ENCODE peak calls at places on chromosomes 4 and X, in six cellular contexts. O is tibial artery, M is adrenal gland, L is fibroblast of lung, T is dorsolateral prefrontal cortex, B is hepatocyte. X is an unnamed sample.

GRCh38 chr4:73520821-73521220 is 39.3 kb downstream of the AFM start:
- DNase-seq in M (no peak), B (peak; percentile 12), T (no peak), L (peak; percentile 63), O (no peak), X (no peak)

GRCh38 chr4:55158957-55159356 is 33.6 kb upstream of the KDR start:
- DNase-seq in B (no peak), O (no peak), L (no peak), M (no peak), T (no peak), X (no peak)

GRCh38 chr4:141155586-141155985 is 22.3 kb upstream of the RNF150 start:
- DNase-seq in M (no peak), T (no peak), L (peak; percentile 90), O (no peak), B (no peak), X (no peak)

GRCh38 chr4:168690199-168690598 is 193.3 kb downstream of the PALLD start:
- DNase-seq in M (no peak), O (no peak), T (no peak), L (no peak), B (peak; percentile 37), X (no peak)

GRCh38 chr4:158710814-158711213 is 12.4 kb downstream of the PPID start:
- DNase-seq in T (no peak), O (no peak), L (peak; percentile 14), M (no peak), B (no peak), X (no peak)

GRCh38 chr4:10030946-10031662 is 9.8 kb upstream of the SLC2A9 start:
- DNase-seq in L (no peak), B (no peak), T (no peak), M (no peak), O (no peak), X (no peak)

GRCh38 chrX:53561912-53562311 is 124.6 kb downstream of the HUWE1 start:
- DNase-seq in O (no peak), T (no peak), B (no peak), L (no peak), M (no peak), X (no peak)

GRCh38 chrX:45801554-45801953 is 600.9 kb upstream of the DIPK2B start:
- DNase-seq in B (peak; percentile 35), M (no peak), O (no peak), T (no peak), L (peak; percentile 40), X (no peak)

GRCh38 chr4:51895816-51896408 is 53.0 kb downstream of the DCUN1D4 start:
- DNase-seq in O (peak; percentile 66), T (no peak), M (peak; percentile 56), L (peak; percentile 61), B (peak; percentile 82), X (no peak)

GRCh38 chr4:145452447-145453162 is 29.0 kb upstream of the SMAD1 start:
- DNase-seq in L (peak; percentile 1), M (no peak), B (no peak), T (no peak), O (no peak), X (no peak)

GRCh38 chr4:23889814-23890269 is at the start of gene PPARGC1A:
- DNase-seq in O (peak; percentile 66), M (peak; percentile 56), L (peak; percentile 61), B (peak; percentile 90), T (no peak), X (no peak)

GRCh38 chr4:54898941-54899340 is 226.5 kb downstream of the KDR start:
- DNase-seq in M (no peak), L (peak; percentile 52), T (no peak), B (no peak), O (no peak), X (no peak)

GRCh38 chr4:25861951-25862410 is 807 bp downstream of the SEL1L3 start:
- DNase-seq in O (no peak), T (no peak), B (peak; percentile 42), L (peak; percentile 45), M (no peak), X (no peak)

GRCh38 chrX:103441878-103442535 is 65.7 kb downstream of the BEX3 start:
- DNase-seq in B (no peak), L (no peak), T (no peak), O (no peak), M (no peak), X (no peak)

DNA sequence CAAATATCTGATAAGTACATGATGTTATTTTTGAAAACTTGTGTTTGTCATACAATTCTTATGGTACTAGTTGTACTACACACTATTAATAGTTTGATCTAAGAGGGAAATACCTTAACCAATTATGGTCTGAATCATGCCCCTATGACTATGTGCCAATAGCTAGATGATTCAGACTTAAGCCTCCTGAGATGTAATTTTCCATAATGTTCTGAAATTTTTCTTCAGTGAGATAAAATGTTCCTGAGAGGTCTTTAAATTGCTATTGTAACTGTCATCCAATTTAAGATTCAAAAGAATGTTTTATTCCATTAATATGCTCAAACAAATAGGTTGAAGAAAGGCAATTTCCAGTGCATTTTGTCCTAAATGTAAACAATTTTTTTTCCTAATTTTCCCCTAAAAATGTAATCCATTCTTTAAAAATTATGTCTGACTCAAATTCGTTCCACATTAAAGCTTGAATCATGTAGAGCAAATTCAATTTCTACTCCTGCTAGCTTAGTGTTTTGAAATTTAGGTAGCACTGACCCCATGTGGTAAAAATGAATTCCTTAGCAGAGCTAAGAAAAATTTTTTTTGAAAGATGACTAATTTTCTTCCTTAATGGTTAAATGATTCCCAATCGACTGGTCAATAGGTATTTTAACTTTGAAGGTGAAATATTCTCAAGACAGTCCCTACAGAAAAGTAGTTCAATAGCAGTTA is 49.1 kb downstream of the APOOL start:
- DNase-seq in M (no peak), L (peak; percentile 85), O (no peak), B (no peak), T (no peak), X (no peak)
- TF ChIP-seq CTCF in M (peak; percentile 34), L (peak; percentile 14), O (peak; percentile 25), B (peak; percentile 39), T (peak; percentile 53), X (peak; percentile 46)

GRCh38 chrX:2707334-2707760 is 16.3 kb downstream of the CD99 start:
- DNase-seq in T (no peak), B (peak; percentile 83), M (peak; percentile 38), L (peak; percentile 81), O (peak; percentile 81), X (no peak)
- TF ChIP-seq CTCF in T (no peak), B (no peak), M (no peak), L (no peak), O (no peak), X (no peak)

DNA sequence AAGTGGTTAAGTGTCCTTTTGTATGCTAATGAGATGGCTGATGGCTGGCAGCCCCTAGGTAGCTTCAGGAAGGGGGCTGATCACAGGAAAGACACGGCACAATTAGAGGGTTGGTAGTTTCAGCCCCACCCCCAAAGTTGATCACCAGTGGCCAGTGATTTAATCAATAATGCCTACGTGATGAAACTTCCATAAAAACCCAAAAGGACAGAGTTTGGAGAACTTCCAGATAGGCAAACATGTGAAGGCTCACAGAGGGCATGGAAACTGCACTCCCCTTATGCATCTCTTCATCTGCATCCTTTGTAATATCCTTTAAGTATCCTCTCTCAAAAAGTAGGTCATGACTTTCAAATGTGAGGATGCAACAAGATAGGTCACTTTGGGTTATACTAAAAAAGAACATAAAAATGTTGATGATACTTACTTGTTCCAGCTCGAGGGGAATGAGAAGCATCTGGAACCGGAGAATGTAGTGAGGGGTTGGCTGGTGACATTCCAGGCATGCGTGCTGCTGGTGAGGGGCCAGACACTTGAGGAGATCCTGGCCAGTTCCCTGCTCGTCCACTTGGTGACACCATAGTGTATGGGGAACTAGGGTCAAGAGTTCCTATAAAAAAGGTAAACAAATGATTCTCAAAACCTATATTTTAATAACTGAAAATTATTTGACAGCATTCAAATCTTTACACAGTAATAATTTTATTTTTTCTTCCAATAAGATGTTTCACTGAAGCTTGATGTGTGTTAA is 16.7 kb upstream of the CXorf38 start:
- DNase-seq in O (no peak), L (peak; percentile 18), T (no peak), B (peak; percentile 39), M (no peak), X (no peak)
- TF ChIP-seq CTCF in O (no peak), L (peak; percentile 36), T (peak; percentile 45), B (peak; percentile 45), M (peak; percentile 20), X (peak; percentile 58)

GRCh38 chr4:184143770-184144564 is 73.7 kb downstream of the ENPP6 start:
- DNase-seq in B (no peak), T (no peak), M (no peak), L (no peak), O (no peak), X (no peak)
- TF ChIP-seq CTCF in B (no peak), T (no peak), M (no peak), L (no peak), O (no peak), X (no peak)

DNA sequence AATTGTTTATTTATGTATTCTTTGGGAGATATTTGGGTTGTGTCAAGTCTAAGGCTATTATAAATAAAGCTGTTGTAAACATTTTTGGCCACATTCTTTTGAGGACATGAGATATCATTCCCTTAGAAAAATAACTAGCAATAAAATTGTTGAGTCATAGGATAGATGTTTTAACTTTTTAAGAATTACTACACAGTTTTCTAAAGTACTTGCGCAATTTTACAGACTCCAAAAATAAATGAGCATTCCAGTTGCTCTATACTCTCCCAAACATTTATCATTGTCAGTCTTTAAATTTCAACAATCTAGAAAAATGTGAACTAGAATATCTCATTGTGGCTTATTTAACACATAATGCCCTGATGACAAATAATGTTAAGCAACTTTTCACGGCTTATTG is 189.1 kb upstream of the ADGRL3 start:
- DNase-seq in L (peak; percentile 13), M (no peak), T (no peak), O (no peak), B (no peak), X (no peak)
- TF ChIP-seq CTCF in L (no peak), M (no peak), T (no peak), O (no peak), B (no peak), X (no peak)

GRCh38 chrX:69158166-69159040 is 6.8 kb downstream of the PJA1 start:
- DNase-seq in M (peak; percentile 39), B (peak; percentile 59), T (no peak), O (peak; percentile 77), L (peak; percentile 72), X (peak; percentile 44)
- TF ChIP-seq CTCF in M (peak; percentile 39), B (peak; percentile 39), T (peak; percentile 53), O (peak; percentile 38), L (peak; percentile 55), X (peak; percentile 72)